ENCODE peak calls at places on chromosomes 7 and 10, in four cellular contexts. P, O, M and D are unnamed samples.

GRCh38 chr7:122676466-122676865 is 22.5 kb downstream of the RNF133 start:
- DNase-seq in P (no peak), O (no peak), M (no peak), D (no peak)

GRCh38 chr7:142452791-142453190 is 194.9 kb upstream of the PRSS58 start:
- DNase-seq in P (no peak), O (no peak), M (no peak), D (no peak)

GRCh38 chr7:51350195-51350896 is 33.7 kb upstream of the COBL start:
- DNase-seq in P (peak; percentile 33), O (no peak), M (no peak), D (peak; percentile 10)

GRCh38 chr10:127372361-127372760 is 176.0 kb upstream of the INSYN2A start:
- DNase-seq in P (no peak), O (no peak), M (no peak), D (no peak)

GRCh38 chr7:70673833-70674232 is 458.1 kb upstream of the GALNT17 start:
- DNase-seq in P (no peak), O (no peak), M (no peak), D (no peak)

GRCh38 chr10:118463740-118464139 is 121.6 kb upstream of the FAM204A start:
- DNase-seq in P (no peak), O (no peak), M (no peak), D (no peak)

GRCh38 chr10:7408494-7409044 is 2.3 kb downstream of the SFMBT2 start:
- DNase-seq in P (no peak), O (peak; percentile 76), M (peak; percentile 79), D (peak; percentile 68)

GRCh38 chr7:132709971-132710567 is 133.8 kb upstream of the PLXNA4 start:
- DNase-seq in P (peak; percentile 10), O (peak; percentile 63), M (peak; percentile 36), D (no peak)

GRCh38 chr7:131145770-131146169 is 181.9 kb upstream of the MKLN1 start:
- DNase-seq in P (no peak), O (no peak), M (no peak), D (peak; percentile 41)

GRCh38 chr7:3042861-3043489 is 692 bp downstream of the CARD11 start:
- DNase-seq in P (no peak), O (peak; percentile 63), M (peak; percentile 71), D (no peak)

GRCh38 chr10:96073722-96074121 is 30.3 kb downstream of the CCNJ start:
- DNase-seq in P (no peak), O (no peak), M (peak; percentile 25), D (no peak)

GRCh38 chr10:125083576-125083920 is 76.8 kb downstream of the CTBP2 start:
- DNase-seq in P (no peak), O (no peak), M (no peak), D (peak; percentile 18)

GRCh38 chr7:12917801-12918200 is 230.4 kb downstream of the ARL4A start:
- DNase-seq in P (no peak), O (no peak), M (no peak), D (no peak)

GRCh38 chr7:93364806-93365205 is 132.6 kb downstream of the VPS50 start:
- DNase-seq in P (no peak), O (no peak), M (no peak), D (no peak)

GRCh38 chr10:98074315-98074911 is 44.0 kb upstream of the CRTAC1 start:
- DNase-seq in P (no peak), O (no peak), M (peak; percentile 10), D (no peak)

GRCh38 chr10:22606164-22606614 is 108.2 kb downstream of the PIP4K2A start:
- DNase-seq in P (peak; percentile 84), O (no peak), M (no peak), D (no peak)

GRCh38 chr7:38052786-38053185 is 125.3 kb upstream of the STARD3NL start:
- DNase-seq in P (no peak), O (no peak), M (no peak), D (no peak)

GRCh38 chr10:22634093-22634492 is 80.3 kb downstream of the PIP4K2A start:
- DNase-seq in P (no peak), O (no peak), M (no peak), D (no peak)

GRCh38 chr7:156640949-156641485 is 443 bp downstream of the RNF32 start:
- DNase-seq in P (no peak), O (no peak), M (no peak), D (peak; percentile 53)

GRCh38 chr7:158121441-158122045 is 466.1 kb downstream of the PTPRN2 start:
- DNase-seq in P (no peak), O (no peak), M (no peak), D (no peak)

GRCh38 chr10:103540722-103541121 is 47.2 kb downstream of the NEURL1 start:
- DNase-seq in P (no peak), O (no peak), M (no peak), D (no peak)

GRCh38 chr7:42854521-42855118 is 57.2 kb downstream of the C7orf25 start:
- DNase-seq in P (no peak), O (no peak), M (no peak), D (no peak)

GRCh38 chr10:97759157-97759980 is 12.4 kb downstream of the SFRP5 start:
- DNase-seq in P (peak; percentile 79), O (peak; percentile 95), M (peak; percentile 63), D (peak; percentile 94)

GRCh38 chr7:34928052-34928451 is 109.2 kb downstream of the DPY19L1 start:
- DNase-seq in P (peak; percentile 46), O (peak; percentile 93), M (peak; percentile 24), D (peak; percentile 57)

GRCh38 chr10:30820282-30820991 is 190.9 kb upstream of the LYZL2 start:
- DNase-seq in P (no peak), O (no peak), M (no peak), D (no peak)

GRCh38 chr7:20459411-20459810 is 128.7 kb downstream of the ITGB8 start:
- DNase-seq in P (no peak), O (no peak), M (no peak), D (no peak)

GRCh38 chr7:20450473-20450872 is 119.8 kb downstream of the ITGB8 start:
- DNase-seq in P (no peak), O (no peak), M (no peak), D (no peak)

GRCh38 chr7:20458483-20458882 is 127.8 kb downstream of the ITGB8 start:
- DNase-seq in P (no peak), O (no peak), M (no peak), D (no peak)

GRCh38 chr7:20449146-20449648 is 118.5 kb downstream of the ITGB8 start:
- DNase-seq in P (no peak), O (no peak), M (no peak), D (no peak)

DNA sequence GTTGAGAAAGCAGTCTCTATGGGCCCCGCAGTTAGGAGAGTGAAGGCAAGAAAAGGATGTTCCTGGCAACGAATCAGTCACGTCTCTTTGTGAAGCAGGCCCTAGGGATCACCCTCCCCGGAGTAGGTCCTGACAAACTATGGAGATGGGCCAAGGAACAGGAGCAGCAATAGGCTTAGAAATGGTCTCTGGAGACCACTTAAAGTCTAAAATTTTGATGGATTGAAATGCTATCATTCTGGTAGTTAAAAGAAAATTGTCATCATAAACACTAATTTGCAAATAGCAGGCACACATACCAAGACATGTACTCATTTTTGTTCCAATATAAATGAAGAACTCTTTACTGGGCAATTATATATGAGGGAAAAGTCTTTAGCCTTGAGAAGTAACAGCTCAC is 123.5 kb downstream of the ITGB8 start:
- DNase-seq in P (no peak), O (no peak), M (no peak), D (no peak)
- TF ChIP-seq RAD21 in P (no peak), O (no peak), M (no peak), D (no peak)

GRCh38 chr7:111086532-111086931 is 4.4 kb upstream of the LRRN3 start:
- DNase-seq in P (no peak), O (no peak), M (no peak), D (no peak)
- TF ChIP-seq HDAC2 in P (no peak), O (no peak), M (no peak), D (no peak)

GRCh38 chr7:31724696-31725095 is 37.7 kb downstream of the PPP1R17 start:
- DNase-seq in P (no peak), O (no peak), M (no peak), D (no peak)
- TF ChIP-seq RNF2 in P (no peak), O (no peak), M (no peak), D (no peak)

GRCh38 chr7:5546626-5547025 is 123.0 kb upstream of the TNRC18 start:
- DNase-seq in P (no peak), O (no peak), M (no peak), D (no peak)
- TF ChIP-seq RAD21 in P (no peak), O (no peak), M (no peak), D (no peak)

GRCh38 chr10:83176901-83177300 is 962.4 kb upstream of the GHITM start:
- DNase-seq in P (no peak), O (no peak), M (no peak), D (no peak)
- TF ChIP-seq HDAC2 in P (no peak), O (no peak), M (no peak), D (no peak)

DNA sequence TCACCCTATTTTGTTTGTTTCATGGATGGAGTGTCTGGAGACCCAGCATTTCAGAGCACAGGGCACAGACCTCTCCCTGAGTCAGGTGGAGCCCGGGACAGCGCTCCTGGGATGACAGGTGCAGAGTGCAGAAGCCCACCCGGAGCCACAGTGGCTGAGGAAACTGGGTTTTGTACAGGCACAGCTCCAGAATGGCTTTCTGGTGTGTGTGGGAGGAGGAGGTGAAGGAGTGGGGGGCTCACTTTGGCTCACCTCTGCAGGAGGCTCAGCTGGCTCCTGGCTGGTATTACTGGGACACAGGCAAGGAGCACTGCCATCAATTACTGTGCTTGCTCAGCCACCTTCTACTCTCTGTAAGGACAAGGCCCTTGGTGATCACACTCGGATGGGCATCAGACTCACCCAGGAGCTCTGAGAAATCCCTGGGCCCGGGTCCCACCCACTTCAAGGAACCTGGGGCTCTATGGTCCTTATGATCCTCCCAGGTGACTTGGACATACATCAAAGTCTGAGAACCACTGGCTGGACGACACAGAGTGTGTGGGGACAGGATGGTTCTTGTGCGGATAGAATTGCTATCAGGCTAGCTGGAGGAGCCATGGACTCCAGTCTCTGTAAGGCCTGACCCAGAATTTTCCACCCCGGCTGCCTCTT is 221.1 kb upstream of the ZNF32 start:
- DNase-seq in P (no peak), O (peak; percentile 24), M (no peak), D (no peak)
- TF ChIP-seq RNF2 in P (no peak), O (no peak), M (no peak), D (no peak)